ENCODE peak calls at places on chromosomes 13 and 19, in eight cellular contexts. N is GM12878, T is HepG2, W is right lobe of liver, F is upper lobe of left lung, M is heart left ventricle, J is K562, D is gastrocnemius medialis. I is an unnamed sample. For H3K27me3 and H3K4me1, the result is how much of the 10 kb centered on the place peaks cover.

GRCh38 chr13:45340422-45341033 is 455 bp downstream of the TPT1 start:
- ATAC-seq in W (peak), T (peak), M (peak), F (peak), D (peak), J (peak), N (peak), I (peak)

GRCh38 chr19:57317503-57317902 is 2.8 kb upstream of the ZNF543 start:
- ATAC-seq in J (no peak), N (no peak), F (no peak), T (peak), D (peak), W (no peak), M (peak), I (no peak)

GRCh38 chr13:94217370-94217769 is 262.1 kb downstream of the DCT start:
- ATAC-seq in W (no peak), F (no peak), J (no peak), N (no peak), D (no peak), T (no peak), M (no peak), I (no peak)

GRCh38 chr13:91405240-91405639 is 6.8 kb downstream of the GPC5 start:
- ATAC-seq in D (no peak), T (no peak), N (peak), J (no peak), M (no peak), W (no peak), F (no peak), I (no peak)

GRCh38 chr13:71395053-71395452 is 472.0 kb downstream of the DACH1 start:
- ATAC-seq in D (no peak), T (no peak), W (no peak), N (no peak), M (no peak), J (no peak), F (no peak), I (no peak)

GRCh38 chr19:34260771-34261173 is 6.4 kb downstream of the GARRE1 start:
- ATAC-seq in D (no peak), W (no peak), M (peak), F (no peak), N (no peak), T (peak), J (peak), I (no peak)

GRCh38 chr19:41883821-41884733 is 1.1 kb downstream of the ARHGEF1 start:
- ATAC-seq in D (peak), N (peak), W (peak), T (peak), F (peak), M (peak), J (peak), I (peak)

GRCh38 chr19:46717716-46718143 is 816 bp upstream of the PRKD2 start:
- ATAC-seq in T (no peak), F (no peak), D (no peak), M (no peak), N (peak), J (peak), W (no peak), I (no peak)

GRCh38 chr13:91399189-91400093 is 1.0 kb downstream of the GPC5 start:
- ATAC-seq in M (no peak), F (peak), W (peak), D (no peak), J (peak), T (peak), N (peak), I (no peak)

GRCh38 chr19:29715695-29716581 is 877 bp upstream of the C19orf12 start:
- ATAC-seq in W (peak), F (no peak), D (peak), J (peak), N (peak), M (peak), T (peak), I (peak)

GRCh38 chr13:112143046-112143752 is 76.2 kb downstream of the SOX1 start:
- ATAC-seq in D (no peak), M (no peak), N (no peak), T (no peak), F (no peak), W (no peak), J (no peak), I (no peak)

GRCh38 chr19:38557205-38557799 is 60.5 kb downstream of the MAP4K1 start:
- ATAC-seq in M (no peak), F (peak), J (peak), D (no peak), T (peak), N (peak), W (no peak), I (no peak)

GRCh38 chr19:29375429-29376093 is 150.2 kb upstream of the VSTM2B start:
- ATAC-seq in M (no peak), D (no peak), N (no peak), T (no peak), W (no peak), F (no peak), J (no peak), I (no peak)

GRCh38 chr19:46878613-46879375 is 18.0 kb downstream of the ARHGAP35 start:
- ATAC-seq in J (peak), F (no peak), D (no peak), M (peak), N (no peak), W (peak), T (no peak), I (no peak)

DNA sequence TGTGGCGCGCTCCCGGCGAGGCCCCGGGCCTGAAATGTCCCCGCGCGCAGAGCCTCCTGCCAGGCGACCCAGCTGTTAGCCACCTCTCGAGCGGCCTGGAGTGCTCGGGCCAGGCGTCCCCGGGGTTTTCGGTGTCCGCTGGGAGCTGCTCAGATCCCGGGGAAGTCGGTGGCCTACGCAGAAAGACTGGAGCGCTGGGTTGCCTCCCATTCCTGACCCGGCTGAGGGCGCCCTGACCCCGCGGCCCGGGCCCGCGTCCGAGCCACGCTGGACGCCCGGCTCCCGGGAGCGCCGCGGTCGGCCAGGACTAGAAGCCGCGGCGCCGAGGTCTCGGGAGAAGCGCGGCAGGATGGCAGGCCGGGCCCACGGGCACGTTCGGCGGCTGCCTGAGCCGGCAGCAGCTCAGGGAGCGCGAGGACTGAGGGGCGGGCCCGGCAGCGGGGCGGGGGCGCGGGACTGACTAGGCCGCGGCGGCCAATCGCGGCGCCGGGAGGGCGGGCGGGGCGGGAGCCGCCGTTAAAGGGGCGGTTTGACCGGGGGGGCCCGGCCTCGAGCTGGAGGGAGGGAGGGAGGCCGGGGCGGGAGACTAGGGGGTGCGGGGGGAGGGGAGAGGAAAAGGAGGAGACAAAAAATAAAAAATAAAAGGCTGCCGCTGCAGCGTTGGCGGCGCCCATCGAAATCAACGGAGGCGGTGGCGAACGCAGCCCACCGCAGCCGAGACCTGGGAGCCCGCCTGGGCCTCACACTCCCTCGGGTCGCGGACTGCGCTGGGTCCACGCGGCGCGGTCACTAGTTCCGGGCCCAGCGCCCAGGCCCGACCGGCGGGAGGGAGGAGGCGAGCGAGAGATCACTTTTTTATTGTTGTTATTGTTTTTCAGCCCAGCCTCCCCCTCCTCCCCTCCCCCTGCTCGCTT is 1.1 kb upstream of the ZIC2 start:
- ATAC-seq in T (peak), W (peak), D (peak), M (peak), F (no peak), J (peak), N (peak), I (peak)
- H3K27me3 ChIP-seq in T (under half), W (half or more), D (half or more), M (half or more), F (under half), J (under half), N (under half), I (half or more)

DNA sequence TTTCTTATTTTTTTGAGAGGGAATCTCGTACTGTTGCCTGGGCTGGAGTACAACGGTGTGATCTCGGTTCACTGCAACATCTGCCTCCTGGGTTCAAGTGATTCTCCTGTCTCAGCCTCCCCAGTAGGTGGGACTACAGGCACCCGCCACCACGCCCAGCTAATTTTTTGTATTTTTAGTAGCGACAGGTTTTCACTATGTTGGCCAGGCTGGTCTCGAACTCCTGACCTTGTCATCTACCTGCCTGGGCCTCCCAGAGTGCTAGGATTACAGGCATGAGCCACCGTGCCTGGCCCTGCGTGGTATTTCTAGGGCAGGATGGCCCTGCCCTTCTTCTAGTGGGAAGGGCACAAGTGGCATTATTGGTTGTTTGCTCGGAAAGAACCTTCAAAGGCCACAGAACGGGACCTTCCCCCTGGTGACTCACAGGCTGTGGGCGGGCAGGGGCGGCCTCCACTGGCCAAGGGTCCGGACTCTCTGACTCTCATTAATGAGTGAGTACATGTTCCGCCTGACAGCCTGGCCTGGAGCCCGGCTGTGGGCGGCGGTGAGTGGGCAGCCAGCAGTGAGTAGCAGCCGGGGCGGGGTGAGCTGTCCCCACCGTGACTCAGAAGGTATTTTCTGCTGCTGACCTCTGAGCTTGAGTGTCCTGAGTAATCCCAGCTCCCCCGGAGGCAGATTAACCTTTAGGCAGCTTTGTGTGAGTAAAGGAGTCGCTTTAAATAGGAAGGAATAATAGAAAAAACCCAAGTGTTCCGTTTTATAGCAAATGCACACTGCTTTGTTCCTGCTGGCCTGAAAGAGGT is 5.1 kb downstream of the DOT1L start:
- ATAC-seq in F (peak), J (peak), D (peak), N (peak), M (peak), T (peak), W (peak), I (peak)
- TF ChIP-seq POLR2A in F (peak), J (peak), D (peak), N (peak), M (no peak), T (peak), W (peak), I (peak)

GRCh38 chr19:18999016-18999758 is 34.1 kb downstream of the SUGP2 start:
- ATAC-seq in T (no peak), J (no peak), W (peak), M (peak), N (no peak), F (no peak), D (no peak), I (no peak)

GRCh38 chr19:19009951-19010350 is 23.4 kb downstream of the SUGP2 start:
- ATAC-seq in T (no peak), M (no peak), W (no peak), D (no peak), F (no peak), N (no peak), J (no peak), I (no peak)

GRCh38 chr19:18999896-19000620 is 33.3 kb downstream of the SUGP2 start:
- ATAC-seq in N (peak), D (no peak), T (peak), F (no peak), J (peak), W (peak), M (no peak), I (no peak)

GRCh38 chr19:19006213-19006612 is 27.1 kb downstream of the SUGP2 start:
- ATAC-seq in W (no peak), J (no peak), M (no peak), N (no peak), F (no peak), D (peak), T (no peak), I (no peak)

GRCh38 chr19:19004144-19004543 is 29.2 kb downstream of the SUGP2 start:
- ATAC-seq in W (no peak), N (no peak), D (no peak), M (no peak), J (no peak), F (no peak), T (no peak), I (no peak)
- H3K4me1 ChIP-seq in W (under half), N (under half), D (under half), M (under half), J (under half), F (under half), T (under half), I (under half)

GRCh38 chr13:113528798-113529180 is 38.3 kb upstream of the DCUN1D2 start:
- ATAC-seq in M (no peak), W (no peak), D (no peak), T (no peak), J (no peak), N (no peak), F (no peak), I (no peak)
- H3K27me3 ChIP-seq in M (under half), W (under half), D (under half), T (under half), J (under half), N (under half), F (under half), I (under half)

GRCh38 chr13:114131581-114132418 is 623 bp downstream of the RASA3 start:
- ATAC-seq in M (no peak), J (peak), W (peak), N (peak), T (no peak), F (no peak), D (peak), I (peak)

GRCh38 chr13:114130708-114131580 is 1.5 kb downstream of the RASA3 start:
- ATAC-seq in W (peak), F (peak), N (peak), J (peak), M (peak), D (peak), T (no peak), I (peak)

GRCh38 chr13:114130131-114130707 is 2.2 kb downstream of the RASA3 start:
- ATAC-seq in M (no peak), T (peak), W (peak), F (no peak), J (no peak), D (no peak), N (no peak), I (no peak)

GRCh38 chr13:114134111-114134943 is 1.9 kb upstream of the RASA3 start:
- ATAC-seq in N (peak), J (no peak), T (peak), W (no peak), F (no peak), M (no peak), D (no peak), I (no peak)

DNA sequence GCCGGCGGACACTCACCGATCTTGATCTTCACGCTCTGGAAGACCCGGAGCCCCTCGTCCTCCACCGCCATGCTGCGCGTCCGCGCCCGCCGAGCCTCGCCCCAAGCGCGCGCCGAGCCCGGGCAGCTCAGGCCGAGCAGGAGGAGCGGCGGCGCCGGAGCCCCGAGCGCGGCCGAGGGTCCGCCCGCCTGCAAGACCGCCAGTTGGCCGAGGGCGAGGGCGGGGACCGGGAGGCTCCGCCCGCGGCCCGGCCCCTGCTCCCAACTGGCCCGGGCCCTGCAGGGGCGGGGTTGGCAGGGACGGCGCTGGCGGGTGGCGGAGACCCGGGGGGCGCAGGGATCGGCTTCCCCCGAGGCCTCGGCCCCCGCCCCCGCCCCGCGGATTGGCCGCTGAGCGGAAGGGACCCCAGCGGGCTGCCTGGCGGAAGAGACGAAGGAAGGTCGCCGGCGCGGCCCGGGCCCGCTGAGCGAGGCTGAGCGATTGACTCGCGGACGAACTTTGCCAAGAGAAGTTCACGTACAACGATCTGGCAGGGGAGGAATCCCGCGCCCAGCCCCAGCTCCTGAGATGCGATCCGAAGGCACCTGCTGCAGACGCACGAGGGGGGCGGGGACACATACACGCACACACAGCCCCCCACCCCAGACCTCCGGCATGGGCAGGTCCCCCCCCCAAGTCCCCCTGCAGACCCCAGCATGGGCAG is at the start of gene RASA3:
- ATAC-seq in F (peak), M (peak), W (peak), J (peak), T (peak), D (peak), N (peak), I (peak)
- TF ChIP-seq POLR2A in F (peak), M (no peak), W (peak), J (no peak), T (no peak), D (peak), N (peak), I (peak)

GRCh38 chr19:2976609-2977000 is 759 bp upstream of the TLE6 start:
- ATAC-seq in N (peak), M (no peak), F (no peak), T (peak), J (no peak), W (no peak), D (no peak), I (no peak)
- H3K4me1 ChIP-seq in N (under half), M (under half), F (half or more), T (half or more), J (under half), W (under half), D (half or more), I (under half)

GRCh38 chr13:99973163-99973785 is 1.7 kb upstream of the ZIC5 start:
- ATAC-seq in F (no peak), M (no peak), N (no peak), T (no peak), D (no peak), J (no peak), W (no peak), I (no peak)
- H3K27me3 ChIP-seq in F (under half), M (half or more), N (under half), T (under half), D (half or more), J (under half), W (half or more), I (half or more)

I was measured in gastroesophageal sphincter.